ENCODE peak calls at places on chromosomes 3 and 15, in seven cellular contexts. One of them, this sample, is unnamed. For H3K27me3 and H3K4me1, the result is how much of the 10 kb centered on the place peaks cover.

GRCh38 chr15:80585544-80586018 is 109.5 kb upstream of the ABHD17C start:
- DNase-seq in ovary: no peak
- DNase-seq in left ventricle myocardium inferior: no peak
- DNase-seq in lung: no peak
- DNase-seq in thoracic aorta: no peak
- DNase-seq in H9: peak
- DNase-seq in psoas muscle: no peak
- DNase-seq in this sample: no peak

GRCh38 chr3:30733229-30733628 is 126.8 kb downstream of the TGFBR2 start:
- DNase-seq in left ventricle myocardium inferior: no peak
- DNase-seq in ovary: no peak
- DNase-seq in thoracic aorta: no peak
- DNase-seq in H9: no peak
- DNase-seq in lung: no peak
- DNase-seq in psoas muscle: no peak
- DNase-seq in this sample: no peak

GRCh38 chr3:99499235-99499798 is 139.1 kb upstream of the COL8A1 start:
- DNase-seq in H9: no peak
- DNase-seq in lung: no peak
- DNase-seq in thoracic aorta: no peak
- DNase-seq in ovary: peak
- DNase-seq in psoas muscle: no peak
- DNase-seq in left ventricle myocardium inferior: no peak
- DNase-seq in this sample: no peak

GRCh38 chr15:48016865-48017264 is 103.9 kb upstream of the SLC24A5 start:
- DNase-seq in left ventricle myocardium inferior: no peak
- DNase-seq in thoracic aorta: no peak
- DNase-seq in H9: no peak
- DNase-seq in ovary: no peak
- DNase-seq in lung: no peak
- DNase-seq in psoas muscle: no peak
- DNase-seq in this sample: no peak

GRCh38 chr15:79863886-79864285 is 32.9 kb downstream of the MTHFS start:
- DNase-seq in lung: no peak
- DNase-seq in ovary: no peak
- DNase-seq in thoracic aorta: no peak
- DNase-seq in H9: no peak
- DNase-seq in left ventricle myocardium inferior: no peak
- DNase-seq in psoas muscle: no peak
- DNase-seq in this sample: no peak

GRCh38 chr3:195736866-195737490 is 16.2 kb downstream of the MUC20 start:
- DNase-seq in thoracic aorta: no peak
- DNase-seq in psoas muscle: no peak
- DNase-seq in lung: no peak
- DNase-seq in left ventricle myocardium inferior: no peak
- DNase-seq in ovary: no peak
- DNase-seq in H9: no peak
- DNase-seq in this sample: no peak

GRCh38 chr3:59456852-59457485 is 407.1 kb upstream of the CFAP20DC start:
- DNase-seq in H9: no peak
- DNase-seq in ovary: no peak
- DNase-seq in left ventricle myocardium inferior: no peak
- DNase-seq in thoracic aorta: no peak
- DNase-seq in lung: no peak
- DNase-seq in psoas muscle: no peak
- DNase-seq in this sample: no peak

GRCh38 chr3:52402706-52403270 is 42.1 kb downstream of the SEMA3G start:
- DNase-seq in H9: no peak
- DNase-seq in left ventricle myocardium inferior: peak
- DNase-seq in ovary: peak
- DNase-seq in psoas muscle: no peak
- DNase-seq in thoracic aorta: no peak
- DNase-seq in lung: no peak
- DNase-seq in this sample: no peak

GRCh38 chr3:184395320-184395660 is 15.4 kb downstream of the CHRD start:
- DNase-seq in lung: no peak
- DNase-seq in H9: no peak
- DNase-seq in thoracic aorta: no peak
- DNase-seq in left ventricle myocardium inferior: no peak
- DNase-seq in ovary: no peak
- DNase-seq in psoas muscle: no peak
- DNase-seq in this sample: no peak

GRCh38 chr3:187694801-187695200 is 7.6 kb downstream of the RTP2 start:
- DNase-seq in left ventricle myocardium inferior: no peak
- DNase-seq in psoas muscle: no peak
- DNase-seq in ovary: no peak
- DNase-seq in lung: no peak
- DNase-seq in thoracic aorta: no peak
- DNase-seq in H9: no peak
- DNase-seq in this sample: no peak

GRCh38 chr3:73718326-73719110 is 93.8 kb upstream of the PDZRN3 start:
- DNase-seq in left ventricle myocardium inferior: no peak
- DNase-seq in psoas muscle: no peak
- DNase-seq in H9: no peak
- DNase-seq in thoracic aorta: no peak
- DNase-seq in ovary: no peak
- DNase-seq in lung: no peak
- DNase-seq in this sample: no peak

GRCh38 chr3:44509393-44509921 is 32.0 kb upstream of the ZNF445 start:
- DNase-seq in left ventricle myocardium inferior: no peak
- DNase-seq in ovary: no peak
- DNase-seq in thoracic aorta: no peak
- DNase-seq in H9: no peak
- DNase-seq in psoas muscle: no peak
- DNase-seq in lung: no peak
- DNase-seq in this sample: no peak

GRCh38 chr3:64207289-64208086 is 17.8 kb downstream of the PRICKLE2 start:
- DNase-seq in thoracic aorta: no peak
- DNase-seq in lung: no peak
- DNase-seq in H9: no peak
- DNase-seq in psoas muscle: no peak
- DNase-seq in left ventricle myocardium inferior: peak
- DNase-seq in ovary: no peak
- DNase-seq in this sample: no peak

GRCh38 chr3:10648181-10648580 is 142.8 kb upstream of the ATP2B2 start:
- DNase-seq in psoas muscle: no peak
- DNase-seq in ovary: no peak
- DNase-seq in left ventricle myocardium inferior: no peak
- DNase-seq in H9: no peak
- DNase-seq in thoracic aorta: no peak
- DNase-seq in lung: no peak
- DNase-seq in this sample: no peak

GRCh38 chr15:100463515-100463914 is 65.2 kb downstream of the CERS3 start:
- DNase-seq in left ventricle myocardium inferior: no peak
- DNase-seq in ovary: no peak
- DNase-seq in H9: no peak
- DNase-seq in psoas muscle: no peak
- DNase-seq in lung: no peak
- DNase-seq in thoracic aorta: no peak
- DNase-seq in this sample: no peak

GRCh38 chr3:176870451-176870850 is 326.8 kb downstream of the TBL1XR1 start:
- DNase-seq in left ventricle myocardium inferior: no peak
- DNase-seq in psoas muscle: no peak
- DNase-seq in thoracic aorta: no peak
- DNase-seq in lung: no peak
- DNase-seq in ovary: no peak
- DNase-seq in H9: no peak
- DNase-seq in this sample: no peak

GRCh38 chr3:47932431-47932830 is 83.8 kb downstream of the MAP4 start:
- DNase-seq in left ventricle myocardium inferior: no peak
- DNase-seq in H9: no peak
- DNase-seq in lung: no peak
- DNase-seq in ovary: no peak
- DNase-seq in thoracic aorta: no peak
- DNase-seq in psoas muscle: no peak
- DNase-seq in this sample: no peak

GRCh38 chr15:99143655-99144610 is 39.1 kb downstream of the SYNM start:
- DNase-seq in left ventricle myocardium inferior: peak
- DNase-seq in psoas muscle: peak
- DNase-seq in ovary: no peak
- DNase-seq in thoracic aorta: peak
- DNase-seq in lung: peak
- DNase-seq in H9: peak
- DNase-seq in this sample: peak

GRCh38 chr15:99143230-99143629 is 38.4 kb downstream of the SYNM start:
- DNase-seq in left ventricle myocardium inferior: no peak
- DNase-seq in lung: no peak
- DNase-seq in ovary: no peak
- DNase-seq in H9: peak
- DNase-seq in thoracic aorta: no peak
- DNase-seq in psoas muscle: no peak
- DNase-seq in this sample: no peak

GRCh38 chr15:99146661-99147060 is 41.8 kb downstream of the SYNM start:
- DNase-seq in lung: no peak
- DNase-seq in H9: no peak
- DNase-seq in psoas muscle: no peak
- DNase-seq in left ventricle myocardium inferior: no peak
- DNase-seq in ovary: no peak
- DNase-seq in thoracic aorta: no peak
- DNase-seq in this sample: no peak

GRCh38 chr15:99145778-99146177 is 40.9 kb downstream of the SYNM start:
- DNase-seq in H9: no peak
- DNase-seq in psoas muscle: no peak
- DNase-seq in ovary: no peak
- DNase-seq in thoracic aorta: no peak
- DNase-seq in lung: no peak
- DNase-seq in left ventricle myocardium inferior: no peak
- DNase-seq in this sample: no peak

DNA sequence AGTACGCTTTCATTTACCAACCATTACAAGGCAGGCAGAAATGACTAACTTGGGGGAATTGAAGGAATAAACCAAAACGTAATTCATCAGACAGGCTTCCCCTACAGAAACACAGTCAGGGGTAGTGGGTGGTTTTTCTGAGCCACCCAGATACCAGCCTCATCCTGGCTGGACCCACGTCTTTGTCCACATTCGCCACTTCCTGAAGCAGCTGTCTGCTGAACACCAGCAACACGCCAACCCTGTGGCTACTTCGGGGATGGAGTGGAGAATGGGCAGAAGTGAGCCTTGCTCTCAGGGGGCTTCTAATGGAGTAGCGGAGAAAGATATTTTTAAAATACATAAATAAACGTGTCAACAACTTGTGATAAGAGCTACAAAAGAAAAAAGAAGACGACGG is 40.1 kb downstream of the SYNM start:
- DNase-seq in ovary: no peak
- DNase-seq in lung: no peak
- DNase-seq in psoas muscle: no peak
- DNase-seq in thoracic aorta: no peak
- DNase-seq in left ventricle myocardium inferior: no peak
- DNase-seq in H9: no peak
- DNase-seq in this sample: no peak
- H3K27me3 ChIP-seq in ovary: under half
- H3K27me3 ChIP-seq in lung: under half
- H3K27me3 ChIP-seq in psoas muscle: under half
- H3K27me3 ChIP-seq in thoracic aorta: under half
- H3K27me3 ChIP-seq in left ventricle myocardium inferior: under half
- H3K27me3 ChIP-seq in H9: under half
- H3K27me3 ChIP-seq in this sample: under half

GRCh38 chr3:55443346-55443745 is 43.8 kb downstream of the WNT5A start:
- DNase-seq in psoas muscle: no peak
- DNase-seq in H9: no peak
- DNase-seq in lung: no peak
- DNase-seq in thoracic aorta: no peak
- DNase-seq in left ventricle myocardium inferior: no peak
- DNase-seq in ovary: no peak
- DNase-seq in this sample: peak
- H3K4me1 ChIP-seq in psoas muscle: under half
- H3K4me1 ChIP-seq in H9: under half
- H3K4me1 ChIP-seq in lung: under half
- H3K4me1 ChIP-seq in thoracic aorta: under half
- H3K4me1 ChIP-seq in left ventricle myocardium inferior: under half
- H3K4me1 ChIP-seq in ovary: under half
- H3K4me1 ChIP-seq in this sample: under half

GRCh38 chr3:50662408-50662807 is 12.3 kb upstream of the DOCK3 start:
- DNase-seq in left ventricle myocardium inferior: no peak
- DNase-seq in lung: no peak
- DNase-seq in ovary: no peak
- DNase-seq in H9: peak
- DNase-seq in thoracic aorta: no peak
- DNase-seq in psoas muscle: no peak
- DNase-seq in this sample: no peak

GRCh38 chr3:50661321-50661837 is 13.3 kb upstream of the DOCK3 start:
- DNase-seq in left ventricle myocardium inferior: no peak
- DNase-seq in thoracic aorta: no peak
- DNase-seq in psoas muscle: no peak
- DNase-seq in ovary: peak
- DNase-seq in H9: peak
- DNase-seq in lung: no peak
- DNase-seq in this sample: no peak

GRCh38 chr3:50665603-50666115 is 9.1 kb upstream of the DOCK3 start:
- DNase-seq in thoracic aorta: no peak
- DNase-seq in psoas muscle: no peak
- DNase-seq in left ventricle myocardium inferior: no peak
- DNase-seq in H9: no peak
- DNase-seq in ovary: no peak
- DNase-seq in lung: no peak
- DNase-seq in this sample: no peak

GRCh38 chr3:50666801-50667200 is 7.9 kb upstream of the DOCK3 start:
- DNase-seq in H9: no peak
- DNase-seq in thoracic aorta: no peak
- DNase-seq in left ventricle myocardium inferior: no peak
- DNase-seq in ovary: no peak
- DNase-seq in psoas muscle: no peak
- DNase-seq in lung: no peak
- DNase-seq in this sample: no peak

GRCh38 chr3:50664959-50665602 is 9.6 kb upstream of the DOCK3 start:
- DNase-seq in thoracic aorta: no peak
- DNase-seq in ovary: no peak
- DNase-seq in lung: no peak
- DNase-seq in H9: no peak
- DNase-seq in left ventricle myocardium inferior: no peak
- DNase-seq in psoas muscle: no peak
- DNase-seq in this sample: no peak
- H3K27me3 ChIP-seq in thoracic aorta: under half
- H3K27me3 ChIP-seq in ovary: under half
- H3K27me3 ChIP-seq in lung: under half
- H3K27me3 ChIP-seq in H9: under half
- H3K27me3 ChIP-seq in left ventricle myocardium inferior: under half
- H3K27me3 ChIP-seq in psoas muscle: under half
- H3K27me3 ChIP-seq in this sample: under half

GRCh38 chr15:90425726-90426346 is 37.8 kb downstream of the IQGAP1 start:
- DNase-seq in H9: no peak
- DNase-seq in ovary: no peak
- DNase-seq in left ventricle myocardium inferior: no peak
- DNase-seq in psoas muscle: no peak
- DNase-seq in thoracic aorta: no peak
- DNase-seq in lung: no peak
- DNase-seq in this sample: no peak
- H3K4me1 ChIP-seq in H9: under half
- H3K4me1 ChIP-seq in ovary: under half
- H3K4me1 ChIP-seq in left ventricle myocardium inferior: half or more
- H3K4me1 ChIP-seq in psoas muscle: half or more
- H3K4me1 ChIP-seq in thoracic aorta: half or more
- H3K4me1 ChIP-seq in lung: under half
- H3K4me1 ChIP-seq in this sample: under half